ENCODE peak calls at places on chromosomes 11 and 22, in six cellular contexts. One of them, this sample, is unnamed.
A peak's percentile ranks its signal among the peaks of the same experiment; 100 is the strongest.

GRCh38 chr11:101348786-101349185 is 219.2 kb upstream of the PGR start:
- DNase-seq in GM12878: no peak
- DNase-seq in HepG2: no peak
- DNase-seq in K562: no peak
- DNase-seq in HCT116: no peak
- DNase-seq in H1: no peak
- DNase-seq in this sample: no peak

GRCh38 chr11:2301631-2302272 is at the start of the genes C11orf21 and TSPAN32:
- DNase-seq in K562: peak; percentile 83
- DNase-seq in GM12878: no peak
- DNase-seq in H1: no peak
- DNase-seq in HepG2: peak; percentile 27
- DNase-seq in HCT116: no peak
- DNase-seq in this sample: no peak

GRCh38 chr11:116693206-116694016 is 79.4 kb downstream of the BUD13 start:
- DNase-seq in HCT116: no peak
- DNase-seq in K562: no peak
- DNase-seq in GM12878: no peak
- DNase-seq in HepG2: no peak
- DNase-seq in H1: peak; percentile 37
- DNase-seq in this sample: no peak

GRCh38 chr11:2750601-2751522 is 51.1 kb upstream of the KCNQ1OT1 start:
- DNase-seq in GM12878: no peak
- DNase-seq in HCT116: no peak
- DNase-seq in K562: no peak
- DNase-seq in H1: no peak
- DNase-seq in HepG2: no peak
- DNase-seq in this sample: no peak

GRCh38 chr11:69280994-69281393 is 13.0 kb upstream of the MYEOV start:
- DNase-seq in K562: no peak
- DNase-seq in HepG2: no peak
- DNase-seq in HCT116: peak; percentile 68
- DNase-seq in GM12878: no peak
- DNase-seq in H1: no peak
- DNase-seq in this sample: no peak

GRCh38 chr22:38298312-38299000 is 18.8 kb downstream of the CSNK1E start:
- DNase-seq in H1: no peak
- DNase-seq in GM12878: no peak
- DNase-seq in HCT116: peak; percentile 58
- DNase-seq in K562: no peak
- DNase-seq in HepG2: no peak
- DNase-seq in this sample: no peak

GRCh38 chr11:5123802-5124521 is 14.2 kb downstream of the OR52A5 start:
- DNase-seq in GM12878: peak; percentile 13
- DNase-seq in H1: peak; percentile 86
- DNase-seq in HepG2: peak; percentile 46
- DNase-seq in HCT116: peak; percentile 56
- DNase-seq in K562: peak; percentile 72
- DNase-seq in this sample: peak; percentile 80

GRCh38 chr22:22943521-22944267 is 56.1 kb downstream of the IGLL5 start:
- DNase-seq in HCT116: no peak
- DNase-seq in GM12878: no peak
- DNase-seq in K562: peak; percentile 79
- DNase-seq in H1: peak; percentile 45
- DNase-seq in HepG2: no peak
- DNase-seq in this sample: no peak

GRCh38 chr11:74134661-74135515 is 35.9 kb downstream of the C2CD3 start:
- DNase-seq in HepG2: no peak
- DNase-seq in H1: no peak
- DNase-seq in K562: no peak
- DNase-seq in HCT116: peak; percentile 44
- DNase-seq in GM12878: no peak
- DNase-seq in this sample: no peak

GRCh38 chr22:25202290-25202921 is 2.7 kb downstream of the CRYBB3 start:
- DNase-seq in K562: peak; percentile 62
- DNase-seq in GM12878: peak; percentile 8
- DNase-seq in HepG2: peak; percentile 59
- DNase-seq in HCT116: peak; percentile 29
- DNase-seq in H1: peak; percentile 89
- DNase-seq in this sample: peak; percentile 36
- TF ChIP-seq ZNF274 in K562: no peak
- TF ChIP-seq ZNF274 in GM12878: no peak
- TF ChIP-seq ZNF274 in HepG2: no peak
- TF ChIP-seq ZNF274 in HCT116: no peak
- TF ChIP-seq ZNF274 in H1: no peak
- TF ChIP-seq ZNF274 in this sample: no peak

GRCh38 chr22:46963672-46964545 is 201.5 kb downstream of the TBC1D22A start:
- DNase-seq in K562: no peak
- DNase-seq in H1: no peak
- DNase-seq in GM12878: no peak
- DNase-seq in HepG2: no peak
- DNase-seq in HCT116: no peak
- DNase-seq in this sample: no peak
- TF ChIP-seq ZNF274 in K562: no peak
- TF ChIP-seq ZNF274 in H1: no peak
- TF ChIP-seq ZNF274 in GM12878: no peak
- TF ChIP-seq ZNF274 in HepG2: no peak
- TF ChIP-seq ZNF274 in HCT116: no peak
- TF ChIP-seq ZNF274 in this sample: no peak

GRCh38 chr22:44325718-44326548 is 13.2 kb upstream of the SHISAL1 start:
- DNase-seq in GM12878: no peak
- DNase-seq in HepG2: no peak
- DNase-seq in HCT116: no peak
- DNase-seq in H1: no peak
- DNase-seq in K562: no peak
- DNase-seq in this sample: no peak

GRCh38 chr22:44328762-44329161 is 16.0 kb upstream of the SHISAL1 start:
- DNase-seq in HCT116: no peak
- DNase-seq in K562: no peak
- DNase-seq in GM12878: no peak
- DNase-seq in H1: no peak
- DNase-seq in HepG2: no peak
- DNase-seq in this sample: no peak

GRCh38 chr22:44329179-44329796 is 16.5 kb upstream of the SHISAL1 start:
- DNase-seq in GM12878: peak; percentile 32
- DNase-seq in K562: no peak
- DNase-seq in HepG2: no peak
- DNase-seq in H1: no peak
- DNase-seq in HCT116: no peak
- DNase-seq in this sample: no peak

GRCh38 chr22:44328326-44328725 is 15.6 kb upstream of the SHISAL1 start:
- DNase-seq in H1: no peak
- DNase-seq in HepG2: no peak
- DNase-seq in K562: no peak
- DNase-seq in HCT116: no peak
- DNase-seq in GM12878: no peak
- DNase-seq in this sample: no peak

GRCh38 chr22:44326549-44326881 is 13.8 kb upstream of the SHISAL1 start:
- DNase-seq in H1: no peak
- DNase-seq in GM12878: no peak
- DNase-seq in HCT116: no peak
- DNase-seq in HepG2: no peak
- DNase-seq in K562: no peak
- DNase-seq in this sample: no peak
- TF ChIP-seq ZNF274 in H1: no peak
- TF ChIP-seq ZNF274 in GM12878: no peak
- TF ChIP-seq ZNF274 in HCT116: no peak
- TF ChIP-seq ZNF274 in HepG2: no peak
- TF ChIP-seq ZNF274 in K562: no peak
- TF ChIP-seq ZNF274 in this sample: no peak

DNA sequence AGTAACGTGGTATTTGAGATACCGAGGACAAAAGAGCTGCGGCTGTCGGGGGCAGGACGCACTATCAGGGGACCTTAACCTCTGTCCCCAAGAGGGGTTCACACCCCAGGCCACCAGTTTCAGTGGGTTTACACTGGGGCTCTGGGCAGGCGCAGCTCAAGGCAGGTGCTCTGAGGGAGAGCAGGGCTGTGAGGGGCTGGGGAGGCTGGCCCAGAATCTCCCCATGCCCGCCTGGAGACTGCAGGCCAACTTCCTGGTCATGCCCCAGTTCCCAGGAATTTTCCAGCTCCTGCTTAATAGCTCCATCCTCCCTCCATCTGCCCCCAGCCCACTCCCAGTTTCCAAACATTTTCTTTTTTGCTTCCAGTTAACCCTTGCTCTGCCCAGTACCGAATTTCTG is 7.6 kb upstream of the PGA3 start:
- DNase-seq in H1: no peak
- DNase-seq in K562: no peak
- DNase-seq in GM12878: no peak
- DNase-seq in HepG2: no peak
- DNase-seq in HCT116: no peak
- DNase-seq in this sample: no peak
- TF ChIP-seq ZNF274 in H1: no peak
- TF ChIP-seq ZNF274 in K562: no peak
- TF ChIP-seq ZNF274 in GM12878: no peak
- TF ChIP-seq ZNF274 in HepG2: no peak
- TF ChIP-seq ZNF274 in HCT116: no peak
- TF ChIP-seq ZNF274 in this sample: no peak

DNA sequence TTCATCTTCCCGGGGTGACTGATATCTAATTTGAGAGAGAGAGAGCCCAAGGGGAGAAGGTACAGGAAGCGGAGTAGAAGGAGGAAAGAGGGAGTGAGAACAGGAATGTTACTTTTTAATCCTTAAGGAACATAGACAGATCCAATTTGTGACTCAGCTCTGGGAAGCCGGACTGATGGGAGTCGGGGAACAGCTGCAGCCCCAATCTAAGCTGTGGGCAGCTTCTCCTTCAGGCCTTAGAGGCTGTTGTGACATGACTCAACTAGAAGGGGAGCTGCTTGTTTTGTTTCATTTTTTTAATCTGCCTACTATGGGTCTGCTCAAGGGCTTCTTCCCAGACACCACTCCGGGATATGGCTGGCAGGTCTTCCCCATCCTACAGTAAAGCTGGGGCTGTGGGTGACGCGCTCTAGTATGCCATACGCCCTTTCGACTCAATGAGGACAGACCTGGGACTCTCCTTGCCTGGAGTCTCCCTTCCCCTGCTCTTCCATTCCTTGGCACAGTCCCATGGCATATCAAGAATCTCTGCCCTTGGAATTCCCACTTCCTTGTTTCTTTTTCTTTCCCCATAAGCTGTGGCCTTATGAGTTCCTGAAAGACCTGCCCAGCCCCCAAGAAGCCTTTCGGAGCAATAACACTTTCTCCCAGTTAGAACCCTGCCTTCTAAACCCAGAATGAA is 103.3 kb upstream of the AKIP1 start:
- DNase-seq in K562: no peak
- DNase-seq in HepG2: no peak
- DNase-seq in GM12878: no peak
- DNase-seq in HCT116: no peak
- DNase-seq in H1: no peak
- DNase-seq in this sample: no peak
- TF ChIP-seq ZNF274 in K562: no peak
- TF ChIP-seq ZNF274 in HepG2: no peak
- TF ChIP-seq ZNF274 in GM12878: no peak
- TF ChIP-seq ZNF274 in HCT116: no peak
- TF ChIP-seq ZNF274 in H1: no peak
- TF ChIP-seq ZNF274 in this sample: no peak

GRCh38 chr11:94131363-94132115 is 2.9 kb downstream of the PANX1 start:
- DNase-seq in HCT116: no peak
- DNase-seq in HepG2: no peak
- DNase-seq in GM12878: no peak
- DNase-seq in K562: no peak
- DNase-seq in H1: peak; percentile 6
- DNase-seq in this sample: no peak
- TF ChIP-seq ZNF274 in HCT116: no peak
- TF ChIP-seq ZNF274 in HepG2: no peak
- TF ChIP-seq ZNF274 in GM12878: no peak
- TF ChIP-seq ZNF274 in K562: no peak
- TF ChIP-seq ZNF274 in H1: no peak
- TF ChIP-seq ZNF274 in this sample: no peak

GRCh38 chr11:38254849-38255248 is 1656.8 kb upstream of the RAG2 start:
- DNase-seq in GM12878: no peak
- DNase-seq in H1: no peak
- DNase-seq in HepG2: no peak
- DNase-seq in HCT116: no peak
- DNase-seq in K562: no peak
- DNase-seq in this sample: no peak

GRCh38 chr11:38256436-38256835 is 1658.4 kb upstream of the RAG2 start:
- DNase-seq in H1: no peak
- DNase-seq in GM12878: no peak
- DNase-seq in HepG2: no peak
- DNase-seq in K562: no peak
- DNase-seq in HCT116: no peak
- DNase-seq in this sample: no peak

DNA sequence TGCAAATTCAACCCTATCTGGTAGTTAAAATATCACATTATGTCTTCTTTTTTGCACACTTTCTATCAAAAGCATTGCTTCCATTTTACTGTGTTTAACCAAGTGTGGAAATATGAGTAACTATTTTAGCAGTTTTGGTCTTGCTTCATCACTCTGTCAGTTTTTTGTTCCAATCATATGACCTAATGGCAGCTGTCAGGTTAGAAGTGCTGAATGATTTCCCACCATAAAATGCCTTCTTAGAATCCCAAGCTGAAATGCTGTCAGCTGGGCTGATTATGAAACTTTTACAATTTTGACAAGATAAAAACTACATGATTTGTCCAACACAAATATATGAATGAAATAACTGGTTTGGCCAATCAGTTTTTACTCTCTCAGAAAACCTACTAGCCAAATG is 1654.6 kb upstream of the RAG2 start:
- DNase-seq in K562: no peak
- DNase-seq in GM12878: no peak
- DNase-seq in H1: no peak
- DNase-seq in HepG2: no peak
- DNase-seq in HCT116: no peak
- DNase-seq in this sample: no peak
- TF ChIP-seq ZNF274 in K562: no peak
- TF ChIP-seq ZNF274 in GM12878: no peak
- TF ChIP-seq ZNF274 in H1: no peak
- TF ChIP-seq ZNF274 in HepG2: no peak
- TF ChIP-seq ZNF274 in HCT116: no peak
- TF ChIP-seq ZNF274 in this sample: no peak

GRCh38 chr11:59614277-59615131 is 1.1 kb downstream of the OSBP start:
- DNase-seq in H1: no peak
- DNase-seq in HCT116: no peak
- DNase-seq in K562: no peak
- DNase-seq in GM12878: no peak
- DNase-seq in HepG2: no peak
- DNase-seq in this sample: no peak
- TF ChIP-seq ZNF274 in H1: no peak
- TF ChIP-seq ZNF274 in HCT116: no peak
- TF ChIP-seq ZNF274 in K562: no peak
- TF ChIP-seq ZNF274 in GM12878: no peak
- TF ChIP-seq ZNF274 in HepG2: no peak
- TF ChIP-seq ZNF274 in this sample: no peak